ENCODE peak calls at places on chromosomes 6 and 20, in seven cellular contexts. K, D, Z, X, M, I and N are unnamed samples.
A peak's percentile ranks its signal among the peaks of the same experiment; 100 is the strongest.

GRCh38 chr6:142934190-142934589 is 10.8 kb downstream of the HIVEP2 start:
- DNase-seq in K (no peak), D (no peak), Z (no peak), X (no peak), M (no peak), I (no peak), N (no peak)

GRCh38 chr20:38304845-38305447 is 990 bp downstream of the BPI start:
- DNase-seq in K (peak; percentile 90), D (no peak), Z (no peak), X (no peak), M (no peak), I (peak; percentile 65), N (peak; percentile 33)

GRCh38 chr6:107070686-107071085 is 42.7 kb downstream of the MTRES1 start:
- DNase-seq in K (no peak), D (no peak), Z (no peak), X (no peak), M (no peak), I (no peak), N (no peak)

GRCh38 chr20:15257471-15257870 is 920.1 kb upstream of the FLRT3 start:
- DNase-seq in K (no peak), D (no peak), Z (no peak), X (no peak), M (no peak), I (no peak), N (no peak)

GRCh38 chr20:59825944-59826759 is 107.3 kb downstream of the SYCP2 start:
- DNase-seq in K (peak; percentile 33), D (peak; percentile 72), Z (no peak), X (no peak), M (peak; percentile 53), I (no peak), N (peak; percentile 77)

GRCh38 chr6:1572892-1573291 is 36.8 kb upstream of the FOXC1 start:
- DNase-seq in K (peak; percentile 2), D (no peak), Z (no peak), X (no peak), M (no peak), I (no peak), N (no peak)

GRCh38 chr20:53984781-53985518 is 85.4 kb downstream of the BCAS1 start:
- DNase-seq in K (no peak), D (no peak), Z (no peak), X (no peak), M (no peak), I (peak; percentile 78), N (no peak)

GRCh38 chr20:20412750-20413149 is 44.8 kb downstream of the INSM1 start:
- DNase-seq in K (no peak), D (no peak), Z (no peak), X (no peak), M (no peak), I (no peak), N (no peak)

GRCh38 chr6:14652536-14652935 is 535.0 kb downstream of the CD83 start:
- DNase-seq in K (no peak), D (no peak), Z (no peak), X (no peak), M (no peak), I (no peak), N (no peak)

GRCh38 chr6:100464910-100465700 is at the start of gene SIM1:
- DNase-seq in K (peak; percentile 92), D (peak; percentile 73), Z (no peak), X (peak; percentile 36), M (no peak), I (peak; percentile 94), N (peak; percentile 58)

GRCh38 chr6:89596056-89596455 is 42.5 kb downstream of the LYRM2 start:
- DNase-seq in K (no peak), D (no peak), Z (no peak), X (no peak), M (no peak), I (no peak), N (no peak)

GRCh38 chr6:151002562-151002961 is 137.1 kb downstream of the MTHFD1L start:
- DNase-seq in K (no peak), D (no peak), Z (no peak), X (no peak), M (no peak), I (no peak), N (no peak)

GRCh38 chr6:38143191-38144154 is 323.9 kb downstream of the ZFAND3 start:
- DNase-seq in K (no peak), D (no peak), Z (no peak), X (no peak), M (no peak), I (no peak), N (no peak)

GRCh38 chr6:17630511-17631073 is 30.5 kb downstream of the FAM8A1 start:
- DNase-seq in K (no peak), D (peak; percentile 5), Z (no peak), X (no peak), M (no peak), I (no peak), N (peak; percentile 22)

GRCh38 chr6:57276946-57277345 is 40.5 kb upstream of the PRIM2 start:
- DNase-seq in K (no peak), D (no peak), Z (no peak), X (no peak), M (no peak), I (no peak), N (no peak)

GRCh38 chr6:3823671-3824070 is 25.5 kb upstream of the FAM50B start:
- DNase-seq in K (no peak), D (no peak), Z (no peak), X (no peak), M (no peak), I (no peak), N (no peak)

GRCh38 chr6:92915466-92915865 is 503.9 kb downstream of the EPHA7 start:
- DNase-seq in K (no peak), D (no peak), Z (no peak), X (no peak), M (no peak), I (no peak), N (no peak)

DNA sequence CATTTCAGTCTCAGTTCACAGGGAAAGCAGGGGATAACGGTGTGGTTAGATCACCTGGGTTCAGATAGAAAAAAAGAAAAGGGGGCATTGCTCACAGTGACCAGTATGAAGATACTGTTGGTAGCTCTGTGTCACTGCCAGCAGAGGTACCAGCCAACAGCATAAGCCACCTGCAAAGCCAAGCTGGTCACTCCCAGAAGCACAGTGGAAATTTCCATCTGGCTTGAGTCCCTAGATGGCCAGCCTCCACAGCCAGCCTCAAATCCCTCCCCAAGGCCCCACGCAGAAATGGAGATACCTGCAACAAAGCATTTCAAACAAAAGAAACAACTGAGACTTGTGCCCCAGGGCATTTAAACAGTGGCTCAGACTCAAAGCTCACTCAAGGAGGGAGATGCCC is 11.6 kb downstream of the DEFB127 start:
- DNase-seq in K (no peak), D (no peak), Z (no peak), X (no peak), M (no peak), I (no peak), N (no peak)
- H3K9me3 ChIP-seq in K (peaks cover 32% of the 10 kb centered on the region), D (no peaks in the 10 kb centered on the region), Z (no peaks in the 10 kb centered on the region), X (no peaks in the 10 kb centered on the region), M (no peaks in the 10 kb centered on the region), I (no peaks in the 10 kb centered on the region), N (no peaks in the 10 kb centered on the region)

DNA sequence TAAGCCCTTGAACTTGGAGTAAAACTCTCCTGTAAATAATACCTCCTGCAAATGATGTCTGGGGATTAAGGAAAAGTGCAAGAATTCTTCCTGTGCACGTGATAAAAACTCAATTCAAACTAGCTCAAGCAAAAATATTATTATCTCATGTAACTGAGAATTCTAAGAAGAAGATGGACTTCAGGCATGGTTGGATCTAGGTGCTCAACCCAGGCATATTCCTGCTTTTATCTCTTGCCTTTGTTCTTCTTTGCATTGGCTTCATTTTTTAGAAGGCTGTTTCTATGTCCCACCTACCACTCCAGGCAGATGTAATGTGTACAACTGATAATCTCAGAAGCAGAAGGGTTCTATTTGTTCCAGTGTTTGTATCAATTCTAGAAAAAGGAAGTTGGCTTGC is 95.8 kb downstream of the DACT2 start:
- DNase-seq in K (no peak), D (no peak), Z (no peak), X (no peak), M (no peak), I (no peak), N (no peak)
- H3K27me3 ChIP-seq in K (no peaks in the 10 kb centered on the region), D (no peaks in the 10 kb centered on the region), Z (no peaks in the 10 kb centered on the region), X (peaks cover 5% of the 10 kb centered on the region), M (no peaks in the 10 kb centered on the region), I (peaks cover 26% of the 10 kb centered on the region), N (no peaks in the 10 kb centered on the region)

DNA sequence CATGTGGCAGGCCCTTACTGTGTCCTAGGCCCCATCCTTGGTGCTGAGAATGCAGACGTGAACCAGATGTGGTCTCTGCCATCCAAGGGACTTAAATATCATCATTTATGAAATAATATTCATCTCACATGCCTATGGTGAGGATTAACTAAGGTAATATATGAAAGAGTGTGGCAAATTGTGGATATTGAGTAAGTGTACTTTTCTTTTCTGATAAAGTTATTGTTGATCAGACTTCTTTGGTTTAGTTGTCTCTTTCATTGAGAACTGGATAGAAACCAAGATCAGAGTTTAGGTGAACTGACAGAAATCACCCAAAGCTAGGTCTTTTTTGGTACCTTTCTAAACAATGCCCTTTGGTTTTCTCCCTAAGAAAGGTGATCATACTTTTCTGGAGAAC is 5.0 kb downstream of the CHMP4B start:
- DNase-seq in K (no peak), D (no peak), Z (no peak), X (no peak), M (no peak), I (no peak), N (no peak)
- H3K4me1 ChIP-seq in K (peaks cover 7% of the 10 kb centered on the region), D (peaks cover 35% of the 10 kb centered on the region), Z (peaks cover 21% of the 10 kb centered on the region), X (peaks cover 13% of the 10 kb centered on the region), M (peaks cover 78% of the 10 kb centered on the region), I (peaks cover 25% of the 10 kb centered on the region), N (peaks cover 25% of the 10 kb centered on the region)

DNA sequence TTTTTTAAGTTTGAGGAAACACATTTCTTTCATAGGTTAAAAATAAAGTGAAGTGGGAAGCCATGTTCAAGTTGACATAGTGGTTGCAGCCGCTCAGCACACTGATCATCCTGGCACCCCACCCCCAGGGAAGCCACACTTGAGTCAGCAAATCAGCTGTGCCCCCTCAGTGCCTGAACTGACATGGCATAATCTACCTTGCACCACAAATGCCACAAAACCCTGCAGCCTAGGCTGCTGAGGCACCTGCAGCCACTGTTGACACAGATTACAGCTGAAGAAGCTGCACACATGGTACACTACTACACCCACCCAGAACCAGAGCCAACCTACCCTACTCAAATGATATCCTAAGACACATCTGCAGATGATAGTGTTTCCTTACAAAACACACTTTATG is 77.5 kb upstream of the RIMS1 start:
- DNase-seq in K (no peak), D (no peak), Z (no peak), X (no peak), M (no peak), I (no peak), N (no peak)
- H3K9me3 ChIP-seq in K (peaks cover 3% of the 10 kb centered on the region), D (peaks cover 4% of the 10 kb centered on the region), Z (no peaks in the 10 kb centered on the region), X (peaks cover 38% of the 10 kb centered on the region), M (peaks cover 44% of the 10 kb centered on the region), I (no peaks in the 10 kb centered on the region), N (no peaks in the 10 kb centered on the region)

GRCh38 chr20:46249671-46250070 is 58.6 kb downstream of the CDH22 start:
- DNase-seq in K (no peak), D (no peak), Z (no peak), X (no peak), M (no peak), I (no peak), N (no peak)
- H3K27me3 ChIP-seq in K (peaks cover 31% of the 10 kb centered on the region), D (peaks cover 87% of the 10 kb centered on the region), Z (no peaks in the 10 kb centered on the region), X (peaks cover 80% of the 10 kb centered on the region), M (peaks cover 6% of the 10 kb centered on the region), I (peaks cover 58% of the 10 kb centered on the region), N (peaks cover 24% of the 10 kb centered on the region)